ENCODE peak calls at places on chromosomes 11 and 22, in seven cellular contexts. A is Right ventricle myocardium superior; O is HCT116; S is iris pigment epithelial cell; V is stimulated activated CD4-positive, alpha-beta T cell treated with anti-CD3 and anti-CD28 coated beads, Interleukin-1b, Interleukin-23, amount 100 ng/mL, for 48 hours; M is CD8-positive, alpha-beta T cell; J is HEK293T. Q is an unnamed sample.

GRCh38 chr11:61609970-61610347 is 29.1 kb upstream of the SYT7 start:
- DNase-seq in A (no peak), O (no peak), S (no peak), V (no peak), M (no peak), J (peak; percentile 32), Q (peak; percentile 64)

GRCh38 chr11:111378773-111379499 is at the start of gene POU2AF1:
- DNase-seq in A (peak; percentile 46), O (no peak), S (peak; percentile 13), V (peak; percentile 84), M (peak; percentile 77), J (no peak), Q (peak; percentile 83)

GRCh38 chr11:10818594-10818993 is 9.9 kb upstream of the EIF4G2 start:
- DNase-seq in A (no peak), O (no peak), S (peak; percentile 84), V (no peak), M (no peak), J (no peak), Q (no peak)

GRCh38 chr11:9310485-9310884 is 3.9 kb downstream of the TMEM41B start:
- DNase-seq in A (no peak), O (no peak), S (no peak), V (no peak), M (no peak), J (no peak), Q (no peak)

GRCh38 chr11:114063829-114064201 is 4.3 kb downstream of the ZBTB16 start:
- DNase-seq in A (no peak), O (no peak), S (no peak), V (no peak), M (no peak), J (no peak), Q (no peak)

GRCh38 chr11:130452941-130453340 is 4.5 kb downstream of the ADAMTS15 start:
- DNase-seq in A (no peak), O (no peak), S (no peak), V (no peak), M (no peak), J (no peak), Q (no peak)

GRCh38 chr11:120137611-120138521 is at the start of gene TRIM29:
- DNase-seq in A (no peak), O (no peak), S (no peak), V (no peak), M (no peak), J (no peak), Q (no peak)

GRCh38 chr11:65401073-65401802 is 14.8 kb downstream of the FRMD8 start:
- DNase-seq in A (no peak), O (no peak), S (no peak), V (no peak), M (no peak), J (no peak), Q (no peak)

GRCh38 chr11:93895106-93895862 is 44.9 kb upstream of the VSTM5 start:
- DNase-seq in A (no peak), O (peak; percentile 59), S (peak; percentile 76), V (no peak), M (no peak), J (peak; percentile 41), Q (peak; percentile 62)

GRCh38 chr11:14954581-14954980 is 17.6 kb downstream of the CALCA start:
- DNase-seq in A (no peak), O (no peak), S (no peak), V (no peak), M (no peak), J (no peak), Q (no peak)

GRCh38 chr11:115959098-115959497 is 454.9 kb upstream of the CADM1 start:
- DNase-seq in A (no peak), O (no peak), S (no peak), V (no peak), M (no peak), J (no peak), Q (no peak)

GRCh38 chr11:109490953-109491733 is 69.2 kb downstream of the C11orf87 start:
- DNase-seq in A (no peak), O (no peak), S (peak; percentile 1), V (no peak), M (no peak), J (no peak), Q (no peak)

GRCh38 chr11:26247340-26247739 is 84.6 kb upstream of the ANO3 start:
- DNase-seq in A (no peak), O (no peak), S (peak; percentile 21), V (no peak), M (no peak), J (no peak), Q (no peak)

GRCh38 chr11:32960553-32961164 is 55.0 kb upstream of the DEPDC7 start:
- DNase-seq in A (no peak), O (peak; percentile 28), S (peak; percentile 54), V (no peak), M (no peak), J (peak; percentile 30), Q (peak; percentile 23)

GRCh38 chr22:35842954-35843353 is 125.3 kb downstream of the APOL5 start:
- DNase-seq in A (no peak), O (peak; percentile 62), S (peak; percentile 44), V (no peak), M (no peak), J (peak; percentile 64), Q (peak; percentile 84)

GRCh38 chr11:124762624-124763155 is 600 bp upstream of the ESAM start:
- DNase-seq in A (no peak), O (no peak), S (no peak), V (no peak), M (no peak), J (peak; percentile 56), Q (peak; percentile 44)

GRCh38 chr11:7314811-7315604 is 63.3 kb downstream of the SYT9 start:
- DNase-seq in A (no peak), O (no peak), S (no peak), V (no peak), M (no peak), J (no peak), Q (no peak)

GRCh38 chr22:45009881-45010531 is at the start of gene PHF21B:
- DNase-seq in A (peak; percentile 61), O (no peak), S (peak; percentile 17), V (peak; percentile 21), M (no peak), J (peak; percentile 87), Q (no peak)

GRCh38 chr11:69388661-69389060 is 92.8 kb upstream of the LINC01488 start:
- DNase-seq in A (no peak), O (no peak), S (no peak), V (no peak), M (no peak), J (no peak), Q (no peak)

GRCh38 chr11:130634981-130635473 is 186.6 kb downstream of the ADAMTS15 start:
- DNase-seq in A (peak; percentile 55), O (no peak), S (peak; percentile 41), V (peak; percentile 18), M (no peak), J (no peak), Q (no peak)

GRCh38 chr11:72776844-72777754 is 16.7 kb downstream of the STARD10 start:
- DNase-seq in A (peak; percentile 73), O (no peak), S (no peak), V (no peak), M (no peak), J (no peak), Q (no peak)

GRCh38 chr11:44310198-44310455 is 188 bp upstream of the ALX4 start:
- DNase-seq in A (no peak), O (no peak), S (no peak), V (no peak), M (no peak), J (no peak), Q (no peak)

GRCh38 chr11:67082071-67082791 is 25.6 kb downstream of the RHOD start:
- DNase-seq in A (peak; percentile 45), O (no peak), S (no peak), V (no peak), M (no peak), J (no peak), Q (peak; percentile 67)

GRCh38 chr22:29331658-29332300 is 16.3 kb upstream of the RASL10A start:
- DNase-seq in A (no peak), O (no peak), S (no peak), V (no peak), M (peak; percentile 12), J (no peak), Q (no peak)

GRCh38 chr22:28920757-28921584 is 37.6 kb downstream of the ZNRF3 start:
- DNase-seq in A (no peak), O (no peak), S (no peak), V (no peak), M (no peak), J (no peak), Q (no peak)

GRCh38 chr22:37951305-37951704 is 2.1 kb downstream of the C22orf23 start:
- DNase-seq in A (no peak), O (no peak), S (no peak), V (no peak), M (peak; percentile 6), J (peak; percentile 54), Q (peak; percentile 26)

GRCh38 chr22:46031965-46032851 is 55.2 kb upstream of the WNT7B start:
- DNase-seq in A (peak; percentile 29), O (no peak), S (no peak), V (no peak), M (no peak), J (no peak), Q (no peak)

GRCh38 chr11:48085688-48086087 is 105.3 kb downstream of the PTPRJ start:
- DNase-seq in A (no peak), O (no peak), S (no peak), V (no peak), M (no peak), J (no peak), Q (no peak)

GRCh38 chr11:45880772-45881570 is 4.5 kb upstream of the MAPK8IP1 start:
- DNase-seq in A (peak; percentile 36), O (no peak), S (no peak), V (no peak), M (no peak), J (no peak), Q (no peak)

GRCh38 chr11:27294654-27295053 is 68.4 kb downstream of the CCDC34 start:
- DNase-seq in A (no peak), O (no peak), S (no peak), V (no peak), M (no peak), J (no peak), Q (no peak)

GRCh38 chr22:43185860-43186261 is 1.1 kb downstream of the TTLL12 start:
- DNase-seq in A (peak; percentile 78), O (peak; percentile 29), S (peak; percentile 28), V (no peak), M (no peak), J (no peak), Q (peak; percentile 55)

GRCh38 chr22:37187891-37188761 is at the start of gene C1QTNF6:
- DNase-seq in A (peak; percentile 77), O (no peak), S (no peak), V (no peak), M (peak; percentile 22), J (no peak), Q (no peak)

GRCh38 chr11:116509566-116509965 is 263.2 kb downstream of the BUD13 start:
- DNase-seq in A (no peak), O (no peak), S (no peak), V (no peak), M (no peak), J (no peak), Q (no peak)

GRCh38 chr11:10205928-10206327 is 88.1 kb downstream of the SBF2 start:
- DNase-seq in A (no peak), O (no peak), S (no peak), V (no peak), M (no peak), J (no peak), Q (no peak)

GRCh38 chr11:57347336-57347735 is 9.2 kb downstream of the P2RX3 start:
- DNase-seq in A (no peak), O (no peak), S (no peak), V (no peak), M (no peak), J (no peak), Q (no peak)

GRCh38 chr22:46036558-46037408 is 59.8 kb upstream of the WNT7B start:
- DNase-seq in A (no peak), O (peak; percentile 39), S (no peak), V (peak; percentile 49), M (peak; percentile 78), J (peak; percentile 49), Q (peak; percentile 79)

Q was measured in RPMI8226.